ENCODE peak calls at places on chromosomes 1 and 21, in four cellular contexts. N, F, C and Z are unnamed samples.
A peak's percentile ranks its signal among the peaks of the same experiment; 100 is the strongest.

GRCh38 chr1:172040466-172040865 is 199.2 kb downstream of the DNM3 start:
- DNase-seq in N (no peak), F (peak; percentile 38), C (no peak), Z (no peak)

GRCh38 chr1:207810173-207810572 is 58.3 kb downstream of the CD46 start:
- DNase-seq in N (no peak), F (no peak), C (no peak), Z (no peak)

GRCh38 chr1:238223067-238223640 is 332.4 kb upstream of the ZP4 start:
- DNase-seq in N (no peak), F (no peak), C (no peak), Z (no peak)

GRCh38 chr21:25901580-25901979 is 166.8 kb downstream of the GABPA start:
- DNase-seq in N (no peak), F (no peak), C (no peak), Z (no peak)

GRCh38 chr1:67348586-67349252 is 41.0 kb downstream of the IL12RB2 start:
- DNase-seq in N (no peak), F (no peak), C (no peak), Z (no peak)

GRCh38 chr1:20265243-20265642 is 25.4 kb upstream of the VWA5B1 start:
- DNase-seq in N (no peak), F (no peak), C (no peak), Z (no peak)

GRCh38 chr1:28104866-28105467 is 16.6 kb upstream of the EYA3 start:
- DNase-seq in N (peak; percentile 75), F (peak; percentile 67), C (peak; percentile 77), Z (peak; percentile 90)

GRCh38 chr1:39737546-39738169 is 1.0 kb upstream of the PPIE start:
- DNase-seq in N (no peak), F (no peak), C (peak; percentile 70), Z (no peak)

GRCh38 chr1:166597516-166597915 is 241.8 kb upstream of the POGK start:
- DNase-seq in N (no peak), F (no peak), C (no peak), Z (no peak)
- TF ChIP-seq HMGXB4 in N (no peak), F (no peak), C (no peak), Z (no peak)

GRCh38 chr1:167373398-167373797 is 144.9 kb downstream of the CD247 start:
- DNase-seq in N (no peak), F (no peak), C (no peak), Z (peak; percentile 30)

GRCh38 chr1:167375949-167376348 is 142.4 kb downstream of the CD247 start:
- DNase-seq in N (no peak), F (no peak), C (no peak), Z (no peak)

GRCh38 chr1:167369933-167370332 is 148.4 kb downstream of the CD247 start:
- DNase-seq in N (no peak), F (no peak), C (no peak), Z (no peak)

GRCh38 chr1:167374014-167374413 is 144.3 kb downstream of the CD247 start:
- DNase-seq in N (peak; percentile 38), F (no peak), C (no peak), Z (no peak)
- TF ChIP-seq HMGXB4 in N (no peak), F (no peak), C (no peak), Z (no peak)

GRCh38 chr1:165235777-165236285 is 120.7 kb downstream of the LMX1A start:
- DNase-seq in N (peak; percentile 66), F (no peak), C (no peak), Z (no peak)
- TF ChIP-seq HMGXB4 in N (no peak), F (no peak), C (no peak), Z (no peak)

DNA sequence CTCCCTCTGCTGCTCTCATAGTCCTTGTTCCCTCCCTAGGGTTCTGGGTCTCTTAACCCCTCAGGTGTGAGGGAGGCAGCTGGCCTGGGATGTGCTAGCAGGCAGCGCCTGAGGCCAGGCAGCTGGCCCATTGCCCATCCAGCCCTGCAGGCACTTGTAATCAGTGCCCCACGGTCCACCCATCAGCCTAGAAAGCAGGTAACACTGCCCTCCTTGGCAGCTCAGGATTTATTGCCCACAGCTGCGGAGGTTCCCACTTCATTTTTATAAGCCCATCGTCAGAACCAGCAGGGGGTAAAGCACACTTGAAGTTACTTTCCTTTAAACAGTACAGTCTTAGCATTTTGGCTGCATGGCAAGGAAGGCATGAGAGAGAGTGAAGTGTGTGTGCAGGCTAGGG is 70.6 kb downstream of the TMEM53 start:
- DNase-seq in N (no peak), F (no peak), C (no peak), Z (no peak)
- TF ChIP-seq HMGXB4 in N (no peak), F (no peak), C (no peak), Z (no peak)

DNA sequence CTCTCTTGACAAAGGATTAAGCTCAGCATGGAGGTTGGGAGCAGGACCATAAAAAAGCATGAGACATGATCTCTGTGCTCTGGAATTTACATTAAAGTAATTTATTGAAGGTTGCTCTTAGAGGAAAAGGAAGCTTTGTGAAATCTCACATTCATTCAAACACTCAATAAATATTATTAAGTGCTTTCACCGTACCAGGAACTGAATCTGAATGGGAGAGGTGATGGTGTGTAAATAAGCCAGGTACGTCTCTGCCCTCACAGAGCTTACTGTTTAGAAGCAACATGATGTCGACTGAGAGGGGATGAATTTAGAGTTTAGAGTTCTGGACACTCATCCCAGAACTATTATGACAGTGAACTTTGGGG is 65.9 kb upstream of the UBE2U start:
- DNase-seq in N (no peak), F (no peak), C (no peak), Z (no peak)
- TF ChIP-seq HMGXB4 in N (no peak), F (no peak), C (no peak), Z (no peak)

GRCh38 chr1:205229399-205229861 is 1.7 kb downstream of the TMCC2 start:
- DNase-seq in N (peak; percentile 73), F (peak; percentile 76), C (peak; percentile 42), Z (peak; percentile 93)
- TF ChIP-seq HMGXB4 in N (no peak), F (no peak), C (peak; percentile 27), Z (no peak)

GRCh38 chr1:243890576-243890975 is 40.5 kb upstream of the AKT3 start:
- DNase-seq in N (no peak), F (no peak), C (no peak), Z (no peak)
- TF ChIP-seq HMGXB4 in N (no peak), F (no peak), C (no peak), Z (no peak)

GRCh38 chr1:117372863-117373412 is 5.7 kb downstream of the MAN1A2 start:
- DNase-seq in N (no peak), F (no peak), C (no peak), Z (no peak)

GRCh38 chr1:117370509-117370908 is 3.3 kb downstream of the MAN1A2 start:
- DNase-seq in N (no peak), F (no peak), C (no peak), Z (no peak)

GRCh38 chr1:117373932-117374331 is 6.7 kb downstream of the MAN1A2 start:
- DNase-seq in N (no peak), F (no peak), C (no peak), Z (no peak)

GRCh38 chr1:117370071-117370470 is 2.8 kb downstream of the MAN1A2 start:
- DNase-seq in N (no peak), F (no peak), C (no peak), Z (no peak)

DNA sequence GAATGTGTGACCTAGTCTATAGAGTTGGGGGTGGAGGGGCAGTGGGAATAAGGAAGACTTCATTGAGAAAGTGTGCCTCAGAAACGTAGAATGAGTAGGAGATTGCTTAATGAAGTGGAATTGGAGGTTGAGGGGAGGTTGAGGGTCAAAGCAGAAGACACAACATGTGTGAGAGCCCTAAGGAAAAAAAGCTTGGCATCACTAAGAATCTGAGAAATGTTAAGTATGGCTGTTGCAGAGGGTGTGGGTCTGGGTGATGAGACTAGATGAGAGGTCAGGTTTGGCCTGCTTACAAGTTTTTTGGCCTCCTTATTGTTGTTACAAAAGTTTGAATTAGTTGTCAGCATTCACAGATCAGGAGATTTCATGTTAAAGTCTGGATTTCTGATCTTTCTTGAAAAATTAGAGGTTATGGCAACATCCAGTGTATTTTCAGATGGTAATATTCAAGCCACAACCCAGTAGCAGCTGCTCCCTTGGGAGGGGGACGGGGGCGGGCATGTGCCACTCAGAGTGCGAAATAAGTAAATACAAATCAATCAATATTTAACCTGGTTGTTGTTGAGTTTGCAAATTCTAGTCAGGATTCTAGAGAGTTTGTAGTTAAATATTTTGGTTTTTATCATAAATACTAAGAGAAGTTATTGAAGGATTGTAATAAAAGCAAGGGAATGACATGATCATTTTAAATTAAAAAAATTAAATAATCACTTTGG is 4.3 kb downstream of the MAN1A2 start:
- DNase-seq in N (no peak), F (peak; percentile 59), C (no peak), Z (no peak)
- TF ChIP-seq HMGXB4 in N (no peak), F (no peak), C (no peak), Z (no peak)

DNA sequence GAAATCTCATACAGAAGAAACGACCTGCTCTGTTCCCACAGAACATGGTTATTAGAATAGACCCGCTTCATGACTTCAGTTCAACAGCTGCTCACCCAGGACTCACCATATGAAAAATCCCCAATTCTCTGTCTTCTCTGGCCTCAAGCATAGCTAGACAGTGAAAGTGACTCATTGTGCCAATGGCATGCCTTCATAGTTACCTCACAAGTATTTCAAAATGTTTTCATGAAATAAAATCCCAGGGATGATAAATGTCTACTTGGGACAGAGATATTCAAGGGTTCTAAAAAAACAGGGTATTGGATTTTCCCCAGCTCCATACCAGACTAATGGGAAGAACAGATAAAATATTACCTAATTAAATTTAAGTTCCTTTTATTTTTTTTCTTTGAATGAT is 82.3 kb downstream of the NOTCH2 start:
- DNase-seq in N (no peak), F (peak; percentile 28), C (no peak), Z (no peak)
- TF ChIP-seq HMGXB4 in N (no peak), F (no peak), C (no peak), Z (no peak)